ENCODE peak calls at places on chromosomes 7 and 10, in four cellular contexts. C is nephron progenitor cell; E is stimulated activated CD4-positive, alpha-beta T cell treated with anti-CD3 and anti-CD28 coated beads, Interleukin-1b, Interleukin-23, amount 100 ng/mL, for 4 hours; L is NCI-H1092. J is an unnamed sample.

GRCh38 chr10:35890061-35890969 is 248.2 kb upstream of the FZD8 start:
- DNase-seq in C (peak), L (no peak), E (no peak), J (no peak)

GRCh38 chr7:44814956-44815355 is 18.5 kb downstream of the PPIA start:
- DNase-seq in E (no peak), C (no peak), L (no peak), J (no peak)

GRCh38 chr10:119315128-119316001 is 108.0 kb downstream of the GRK5 start:
- DNase-seq in E (peak), C (peak), L (no peak), J (peak)

GRCh38 chr7:3754488-3755365 is 453.7 kb downstream of the SDK1 start:
- DNase-seq in E (no peak), C (no peak), L (peak), J (no peak)

GRCh38 chr7:15508258-15508657 is 53.6 kb downstream of the AGMO start:
- DNase-seq in E (no peak), C (no peak), L (no peak), J (no peak)

GRCh38 chr7:67301667-67302066 is 305.0 kb downstream of the TYW1 start:
- DNase-seq in C (no peak), L (no peak), E (no peak), J (no peak)

GRCh38 chr10:126511917-126512487 is 123.7 kb upstream of the ADAM12 start:
- DNase-seq in E (no peak), L (no peak), C (peak), J (no peak)

GRCh38 chr10:24207781-24208611 is 942 bp upstream of the KIAA1217 start:
- DNase-seq in C (no peak), E (no peak), L (no peak), J (no peak)

GRCh38 chr7:41084381-41084780 is 618.5 kb downstream of the INHBA start:
- DNase-seq in E (no peak), C (no peak), L (no peak), J (no peak)

GRCh38 chr10:94490789-94491039 is 54.9 kb upstream of the HELLS start:
- DNase-seq in C (no peak), E (no peak), L (no peak), J (no peak)

GRCh38 chr10:119815671-119816070 is 57.0 kb downstream of the MCMBP start:
- DNase-seq in E (no peak), L (no peak), C (no peak), J (no peak)

GRCh38 chr10:14534152-14534551 is 203.4 kb upstream of the FRMD4A start:
- DNase-seq in E (no peak), C (no peak), L (no peak), J (no peak)

GRCh38 chr10:86071758-86072157 is 294.8 kb downstream of the GRID1 start:
- DNase-seq in E (no peak), L (no peak), C (no peak), J (no peak)

GRCh38 chr7:152969335-152969734 is 209.8 kb downstream of the ACTR3B start:
- DNase-seq in L (no peak), C (no peak), E (no peak), J (no peak)

GRCh38 chr7:2541291-2542010 is 13.9 kb downstream of the BRAT1 start:
- DNase-seq in E (no peak), C (no peak), L (no peak), J (no peak)

GRCh38 chr10:93703066-93703465 is 674 bp upstream of the FRA10AC1 start:
- DNase-seq in C (no peak), E (no peak), L (peak), J (no peak)

GRCh38 chr10:110336111-110336721 is 31.5 kb upstream of the SMNDC1 start:
- DNase-seq in E (no peak), L (no peak), C (no peak), J (no peak)

GRCh38 chr10:73413528-73414229 is at the start of gene ANXA7:
- DNase-seq in E (peak), C (peak), L (peak), J (peak)

GRCh38 chr7:122942765-122943164 is 52.7 kb downstream of the TAS2R16 start:
- DNase-seq in L (no peak), E (no peak), C (no peak), J (no peak)

GRCh38 chr7:127253289-127254162 is 785 bp upstream of the GRM8 start:
- DNase-seq in L (peak), C (peak), E (peak), J (peak)

GRCh38 chr7:131400833-131401593 is 73.3 kb downstream of the MKLN1 start:
- DNase-seq in E (no peak), L (no peak), C (no peak), J (no peak)

GRCh38 chr7:97555845-97556431 is 175.9 kb upstream of the TAC1 start:
- DNase-seq in C (no peak), E (no peak), L (peak), J (no peak)

GRCh38 chr7:28804990-28805389 is 153.1 kb downstream of the TRIL start:
- DNase-seq in C (no peak), E (no peak), L (no peak), J (no peak)

GRCh38 chr7:42285383-42285824 is 48.4 kb upstream of the GLI3 start:
- DNase-seq in C (no peak), E (no peak), L (no peak), J (no peak)

GRCh38 chr7:30764030-30764991 is 6.9 kb upstream of the MINDY4 start:
- DNase-seq in L (no peak), C (no peak), E (no peak), J (no peak)

GRCh38 chr7:127770870-127771269 is 118.9 kb downstream of the SND1 start:
- DNase-seq in C (no peak), E (no peak), L (no peak), J (no peak)

GRCh38 chr10:94218496-94219183 is 144.1 kb downstream of the NOC3L start:
- DNase-seq in C (no peak), L (no peak), E (no peak), J (no peak)

GRCh38 chr7:14639801-14640200 is 262.8 kb downstream of the DGKB start:
- DNase-seq in L (no peak), C (no peak), E (no peak), J (no peak)

GRCh38 chr7:142501434-142501833 is 243.6 kb upstream of the PRSS58 start:
- DNase-seq in E (no peak), L (no peak), C (no peak), J (no peak)

GRCh38 chr10:8830064-8830463 is 775.6 kb downstream of the GATA3 start:
- DNase-seq in E (no peak), L (no peak), C (no peak), J (no peak)

GRCh38 chr10:62205750-62206399 is 62.8 kb downstream of the RTKN2 start:
- DNase-seq in E (no peak), C (no peak), L (no peak), J (no peak)

GRCh38 chr10:37572206-37572605 is 285.2 kb downstream of the ZNF248 start:
- DNase-seq in E (no peak), L (no peak), C (no peak), J (no peak)

GRCh38 chr7:105350906-105351305 is 37.8 kb downstream of the SRPK2 start:
- DNase-seq in E (no peak), L (no peak), C (no peak), J (no peak)

GRCh38 chr10:77392236-77392721 is 245.3 kb downstream of the KCNMA1 start:
- DNase-seq in L (no peak), C (no peak), E (no peak), J (no peak)

J was measured in GM18507.